ENCODE peak calls at places on chromosomes 7 and 10, in seven cellular contexts. E, D, S, N, M, I and T are unnamed samples. For H3K4me1, the result is how much of the 10 kb centered on the place peaks cover.

GRCh38 chr7:139989366-139990141 is 73.2 kb downstream of the PARP12 start:
- DNase-seq in E (no peak), D (no peak), S (no peak), N (no peak), M (no peak), I (no peak), T (no peak)

GRCh38 chr7:27689045-27689877 is 26.6 kb upstream of the HIBADH start:
- DNase-seq in E (peak), D (no peak), S (peak), N (no peak), M (no peak), I (no peak), T (no peak)

GRCh38 chr7:97004931-97005763 is at the start of gene DLX6:
- DNase-seq in E (peak), D (no peak), S (peak), N (no peak), M (no peak), I (no peak), T (peak)

GRCh38 chr7:27263781-27264180 is 21.2 kb downstream of the EVX1 start:
- DNase-seq in E (no peak), D (no peak), S (no peak), N (no peak), M (no peak), I (no peak), T (no peak)

GRCh38 chr10:20814116-20814515 is 83.0 kb downstream of the NEBL start:
- DNase-seq in E (no peak), D (no peak), S (no peak), N (no peak), M (no peak), I (no peak), T (no peak)

GRCh38 chr10:71712572-71713134 is 6.9 kb downstream of the C10orf105 start:
- DNase-seq in E (no peak), D (no peak), S (no peak), N (no peak), M (no peak), I (no peak), T (no peak)

GRCh38 chr7:30926323-30926722 is 14.7 kb downstream of the AQP1 start:
- DNase-seq in E (no peak), D (no peak), S (no peak), N (peak), M (no peak), I (peak), T (no peak)

GRCh38 chr10:129079705-129080104 is 387.3 kb upstream of the MGMT start:
- DNase-seq in E (no peak), D (peak), S (no peak), N (peak), M (no peak), I (no peak), T (peak)

GRCh38 chr7:12564996-12565764 is 5.3 kb upstream of the SCIN start:
- DNase-seq in E (no peak), D (no peak), S (no peak), N (no peak), M (no peak), I (no peak), T (no peak)

GRCh38 chr7:39240864-39241263 is 263.2 kb downstream of the POU6F2 start:
- DNase-seq in E (no peak), D (no peak), S (no peak), N (no peak), M (no peak), I (no peak), T (no peak)

GRCh38 chr7:138565071-138565450 is 105.0 kb downstream of the TRIM24 start:
- DNase-seq in E (no peak), D (no peak), S (no peak), N (no peak), M (no peak), I (peak), T (no peak)

GRCh38 chr10:103749779-103750178 is 105.6 kb downstream of the SH3PXD2A start:
- DNase-seq in E (no peak), D (no peak), S (no peak), N (no peak), M (no peak), I (no peak), T (no peak)
- H3K27ac ChIP-seq in E (no peak), D (no peak), S (no peak), N (no peak), M (no peak), I (no peak), T (no peak)

GRCh38 chr7:150627959-150628358 is 4.2 kb downstream of the GIMAP6 start:
- DNase-seq in E (no peak), D (no peak), S (no peak), N (no peak), M (no peak), I (no peak), T (no peak)

GRCh38 chr7:150631084-150631824 is 931 bp downstream of the GIMAP6 start:
- DNase-seq in E (no peak), D (peak), S (no peak), N (no peak), M (no peak), I (peak), T (no peak)

GRCh38 chr7:150631866-150632864 is at the start of gene GIMAP6:
- DNase-seq in E (no peak), D (no peak), S (no peak), N (no peak), M (peak), I (no peak), T (no peak)

GRCh38 chr7:150633926-150634325 is 1.7 kb upstream of the GIMAP6 start:
- DNase-seq in E (no peak), D (no peak), S (no peak), N (no peak), M (no peak), I (no peak), T (no peak)

DNA sequence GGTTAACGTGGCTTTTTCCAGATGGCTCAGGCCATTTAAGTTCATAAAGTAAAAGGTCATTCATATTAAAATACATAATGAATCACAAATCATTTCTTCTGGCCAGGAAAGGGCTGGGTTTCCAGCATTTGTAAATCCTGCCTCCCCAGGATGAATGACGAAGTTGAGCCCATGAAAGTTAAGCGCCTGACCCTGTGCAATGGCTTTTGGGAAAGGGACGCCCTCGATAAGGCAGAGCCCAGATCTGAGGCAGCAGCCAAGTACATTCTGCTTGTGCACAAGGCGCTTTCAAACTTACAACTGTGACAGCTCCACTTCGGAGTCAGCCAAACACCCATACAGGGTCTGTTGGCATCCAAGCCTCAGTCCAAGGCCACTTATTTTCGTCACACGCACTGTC is 2.8 kb downstream of the GIMAP6 start:
- DNase-seq in E (no peak), D (no peak), S (no peak), N (no peak), M (no peak), I (no peak), T (no peak)
- H3K4me1 ChIP-seq in E (under half), D (under half), S (under half), N (under half), M (under half), I (under half), T (under half)

DNA sequence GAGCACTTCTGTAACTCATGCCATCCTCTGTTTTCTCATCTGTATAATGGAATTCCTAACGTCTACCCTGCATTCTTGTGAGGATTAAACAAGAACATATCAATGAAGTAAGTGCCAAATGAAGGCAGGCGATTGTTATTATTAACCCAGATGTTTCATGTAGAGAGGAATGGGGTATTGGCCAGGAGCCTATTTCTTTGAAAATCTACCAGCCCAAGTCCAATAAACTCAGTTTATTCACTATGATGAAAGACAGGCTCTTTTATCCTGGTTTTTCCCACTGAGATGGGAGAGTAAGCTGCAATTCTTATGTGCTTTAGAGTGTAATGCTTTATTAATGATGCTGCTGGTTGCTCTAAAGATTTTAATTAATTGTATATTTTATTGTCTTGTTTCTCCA is 9.6 kb downstream of the CTTNBP2 start:
- DNase-seq in E (no peak), D (no peak), S (no peak), N (no peak), M (no peak), I (no peak), T (no peak)
- H3K27ac ChIP-seq in E (no peak), D (no peak), S (no peak), N (no peak), M (no peak), I (no peak), T (no peak)

DNA sequence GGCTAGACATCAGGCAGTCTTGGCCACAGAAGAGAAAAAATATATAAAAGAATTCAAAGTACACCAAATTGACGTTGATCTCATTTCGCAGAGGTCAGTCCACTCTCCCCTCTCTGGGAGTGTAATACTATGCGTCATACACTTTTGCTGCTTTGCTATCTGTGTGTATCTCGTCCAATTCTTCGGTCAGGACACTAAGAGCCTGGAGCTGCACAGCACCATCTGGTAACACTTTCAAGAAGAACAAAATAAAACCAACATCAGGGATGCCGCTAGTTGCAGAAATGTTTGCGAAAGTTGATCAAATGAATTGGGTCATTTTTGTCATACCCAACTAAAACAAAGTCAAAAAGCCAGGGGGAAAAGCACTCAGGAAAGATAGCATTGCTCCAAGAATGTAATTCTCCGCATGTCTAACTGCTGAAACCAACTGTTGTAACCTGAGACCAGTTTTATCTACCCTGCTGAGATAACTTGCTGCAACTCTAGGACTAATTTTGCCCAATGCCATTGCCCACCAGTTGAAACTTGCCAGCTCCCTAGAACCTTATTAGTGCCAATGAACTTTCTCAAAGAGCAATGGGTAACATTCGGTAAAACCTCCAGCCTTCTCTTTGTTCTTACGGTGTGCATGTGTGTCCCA is 23.0 kb downstream of the TMEM176A start:
- DNase-seq in E (no peak), D (no peak), S (no peak), N (no peak), M (no peak), I (no peak), T (peak)
- H3K4me1 ChIP-seq in E (under half), D (under half), S (under half), N (under half), M (under half), I (under half), T (under half)